ENCODE peak calls at places on chromosomes 12 and 14, in four cellular contexts. H, Y, J and K are unnamed samples.

GRCh38 chr14:79091381-79091963 is 921.3 kb downstream of the NRXN3 start:
- DNase-seq in H (no peak), Y (no peak), J (no peak), K (no peak)

GRCh38 chr12:58452546-58452945 is 467.8 kb downstream of the LRIG3 start:
- DNase-seq in H (no peak), Y (no peak), J (no peak), K (no peak)

GRCh38 chr14:89667983-89668382 is 250.9 kb upstream of the FOXN3 start:
- DNase-seq in H (no peak), Y (no peak), J (no peak), K (no peak)

GRCh38 chr14:23409475-23409874 is 1.4 kb upstream of the MYH6 start:
- DNase-seq in H (no peak), Y (no peak), J (no peak), K (no peak)

GRCh38 chr12:46268349-46268616 is 560 bp downstream of the SLC38A1 start:
- DNase-seq in H (no peak), Y (no peak), J (no peak), K (no peak)

GRCh38 chr12:10205251-10205807 is 7.3 kb upstream of the GABARAPL1 start:
- DNase-seq in H (no peak), Y (no peak), J (no peak), K (no peak)

GRCh38 chr12:120534703-120535655 is 823 bp downstream of the RNF10 start:
- DNase-seq in H (peak; percentile 64), Y (no peak), J (peak; percentile 62), K (no peak)

GRCh38 chr12:65685514-65685913 is 138.8 kb upstream of the HMGA2 start:
- DNase-seq in H (no peak), Y (peak; percentile 24), J (peak; percentile 20), K (no peak)

GRCh38 chr12:122265433-122265832 is 861 bp downstream of the VPS33A start:
- DNase-seq in H (peak; percentile 13), Y (no peak), J (no peak), K (no peak)

GRCh38 chr14:103735022-103735421 is 19.4 kb downstream of the ZFYVE21 start:
- DNase-seq in H (no peak), Y (no peak), J (no peak), K (no peak)

GRCh38 chr14:78425332-78425731 is 255.2 kb downstream of the NRXN3 start:
- DNase-seq in H (no peak), Y (no peak), J (no peak), K (no peak)

GRCh38 chr12:89648211-89648930 is 60.3 kb downstream of the ATP2B1 start:
- DNase-seq in H (no peak), Y (peak; percentile 56), J (peak; percentile 13), K (peak; percentile 58)
- TF ChIP-seq HDAC2 in H (no peak), Y (no peak), J (peak; percentile 19), K (no peak)

DNA sequence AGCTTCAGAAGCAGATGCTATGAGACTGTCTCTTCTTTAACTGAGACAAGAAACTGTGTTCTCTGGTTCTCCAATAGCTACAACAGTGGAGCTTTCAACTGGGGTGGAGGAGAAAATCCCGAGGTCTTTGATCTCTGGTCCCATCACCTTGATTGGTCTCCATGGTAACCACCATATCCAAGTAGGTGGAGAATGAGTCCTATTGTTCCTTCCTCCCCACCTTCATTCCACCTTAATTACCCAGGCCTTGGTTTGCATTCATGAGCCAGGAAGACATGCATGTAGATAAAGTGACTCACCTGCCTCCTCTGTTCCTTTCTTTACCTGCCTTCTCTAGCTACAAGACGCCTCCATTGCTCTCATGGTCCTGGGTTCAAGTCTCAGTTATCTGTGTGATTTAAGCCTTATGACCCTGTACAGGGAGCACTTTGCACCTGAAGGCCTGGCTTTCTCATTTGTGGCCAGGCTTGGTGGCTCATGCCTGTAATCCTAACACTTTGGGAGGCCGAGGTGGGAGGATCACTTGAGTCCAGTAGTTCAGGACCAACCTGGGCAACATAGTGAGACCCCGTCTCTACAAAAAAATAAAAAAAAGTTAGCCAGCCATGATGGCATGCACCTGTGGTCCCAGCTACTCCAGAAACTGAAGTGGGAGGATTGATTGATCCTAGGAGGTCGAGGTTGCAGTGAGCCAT is 157.7 kb upstream of the TBX3 start:
- DNase-seq in H (no peak), Y (peak; percentile 90), J (no peak), K (peak; percentile 41)
- TF ChIP-seq RNF2 in H (no peak), Y (no peak), J (no peak), K (no peak)

DNA sequence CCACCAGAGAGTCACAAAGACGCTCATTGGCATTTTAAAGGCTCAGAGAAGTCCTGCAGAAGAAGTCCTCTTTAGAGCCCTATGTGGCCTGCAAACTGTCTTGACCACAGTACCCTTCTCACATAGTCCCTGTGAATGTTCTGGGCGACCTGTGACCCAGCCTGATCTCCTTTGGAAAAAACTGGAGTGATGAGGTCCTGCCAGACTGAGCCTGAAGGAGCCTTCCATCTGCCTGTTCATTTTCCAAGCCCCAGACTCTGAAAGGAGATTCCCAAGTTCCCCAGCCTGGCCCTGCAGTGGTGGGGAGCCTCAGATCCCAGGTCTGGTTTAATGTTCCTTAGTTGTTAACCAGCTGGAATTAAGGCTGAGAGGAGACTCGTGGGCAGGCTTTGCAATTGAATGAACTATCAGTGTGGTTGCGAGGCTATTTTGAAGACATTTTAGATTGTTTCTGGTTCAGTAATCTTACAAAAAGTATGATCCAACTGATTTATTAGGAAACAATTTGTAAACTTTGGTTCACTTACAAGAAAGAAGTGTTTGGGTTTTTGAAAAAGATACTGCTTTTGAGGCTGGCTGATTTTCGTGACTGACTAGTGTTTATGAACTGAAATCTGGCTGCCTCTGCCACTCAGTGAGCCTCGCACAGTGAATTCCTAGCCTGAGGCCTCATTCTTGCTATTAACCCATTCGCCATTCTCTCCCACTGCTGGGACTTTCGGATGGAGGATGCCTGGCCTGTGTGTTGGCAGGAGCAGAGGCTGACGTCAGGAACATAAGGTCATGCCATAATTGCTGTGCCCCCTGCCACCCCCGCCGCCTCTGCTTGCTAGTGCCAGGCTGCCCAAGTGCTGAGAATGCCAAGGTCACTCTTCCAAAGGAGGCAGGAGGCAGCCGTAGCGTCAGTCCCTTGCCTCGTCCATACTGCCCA is 249.0 kb downstream of the CACNA1C start:
- DNase-seq in H (no peak), Y (no peak), J (no peak), K (no peak)
- TF ChIP-seq HDAC2 in H (no peak), Y (no peak), J (no peak), K (no peak)

GRCh38 chr12:44235674-44236073 is 399.8 kb downstream of the TMEM117 start:
- DNase-seq in H (no peak), Y (no peak), J (no peak), K (no peak)
- TF ChIP-seq RNF2 in H (no peak), Y (no peak), J (no peak), K (no peak)

GRCh38 chr12:47779943-47780504 is 7.0 kb downstream of the SLC48A1 start:
- DNase-seq in H (no peak), Y (no peak), J (no peak), K (no peak)
- TF ChIP-seq HDAC2 in H (no peak), Y (no peak), J (no peak), K (no peak)

DNA sequence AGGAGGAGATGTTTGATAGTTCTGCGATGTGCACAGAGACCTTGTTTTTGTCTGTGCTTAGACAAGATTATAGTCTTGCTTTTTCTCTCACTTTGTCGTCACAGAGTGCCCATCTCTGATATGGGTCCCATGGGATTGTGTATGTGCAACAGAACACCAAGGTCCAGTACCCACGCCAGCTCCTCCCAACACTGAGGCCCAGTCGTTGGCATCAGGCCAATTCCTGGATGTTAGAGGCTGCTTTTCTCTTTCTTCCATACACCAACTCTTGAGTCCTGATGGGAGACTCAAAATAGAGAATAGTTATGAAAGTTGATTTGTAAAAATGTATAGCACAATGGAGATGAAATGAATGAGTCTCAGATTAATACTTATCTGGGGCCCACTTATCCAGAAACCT is 22.7 kb upstream of the PRMT8 start:
- DNase-seq in H (no peak), Y (no peak), J (no peak), K (no peak)
- TF ChIP-seq RNF2 in H (no peak), Y (no peak), J (no peak), K (no peak)

GRCh38 chr12:14840616-14841015 is 2.7 kb downstream of the ART4 start:
- DNase-seq in H (no peak), Y (peak; percentile 58), J (no peak), K (no peak)
- TF ChIP-seq HDAC2 in H (no peak), Y (peak; percentile 56), J (no peak), K (no peak)

GRCh38 chr12:116319851-116320621 is 42.5 kb upstream of the MED13L start:
- DNase-seq in H (no peak), Y (no peak), J (no peak), K (no peak)
- TF ChIP-seq RNF2 in H (no peak), Y (no peak), J (no peak), K (no peak)

GRCh38 chr12:99619389-99620158 is 28.0 kb upstream of the GARIN6 start:
- DNase-seq in H (no peak), Y (peak; percentile 14), J (peak; percentile 9), K (peak; percentile 56)
- TF ChIP-seq HDAC2 in H (no peak), Y (no peak), J (no peak), K (no peak)

GRCh38 chr12:107558816-107559382 is 126.7 kb upstream of the PWP1 start:
- DNase-seq in H (no peak), Y (peak; percentile 93), J (no peak), K (no peak)
- TF ChIP-seq RNF2 in H (no peak), Y (no peak), J (no peak), K (no peak)